ENCODE peak calls at places on chromosomes 12 and 14, in five cellular contexts. One of them, this sample, is unnamed.

GRCh38 chr12:57736743-57737466 is 1.6 kb downstream of the AGAP2 start:
- DNase-seq in GM23338: peak
- DNase-seq in endothelial cell: no peak
- DNase-seq in nephron progenitor cell: no peak
- DNase-seq in A549: no peak
- DNase-seq in this sample: no peak

GRCh38 chr12:57131896-57132744 is 3.8 kb downstream of the LRP1 start:
- DNase-seq in GM23338: peak
- DNase-seq in endothelial cell: no peak
- DNase-seq in nephron progenitor cell: no peak
- DNase-seq in A549: no peak
- DNase-seq in this sample: no peak

GRCh38 chr12:89750821-89751227 is 42.2 kb upstream of the ATP2B1 start:
- DNase-seq in GM23338: no peak
- DNase-seq in endothelial cell: no peak
- DNase-seq in nephron progenitor cell: no peak
- DNase-seq in A549: no peak
- DNase-seq in this sample: no peak

GRCh38 chr12:114339626-114340025 is 66.3 kb downstream of the TBX5 start:
- DNase-seq in GM23338: no peak
- DNase-seq in endothelial cell: no peak
- DNase-seq in nephron progenitor cell: no peak
- DNase-seq in A549: no peak
- DNase-seq in this sample: no peak

GRCh38 chr12:131943876-131944275 is 5.9 kb upstream of the EP400 start:
- DNase-seq in GM23338: no peak
- DNase-seq in endothelial cell: no peak
- DNase-seq in nephron progenitor cell: no peak
- DNase-seq in A549: no peak
- DNase-seq in this sample: no peak

GRCh38 chr14:68789798-68790655 is 2.8 kb downstream of the ZFP36L1 start:
- DNase-seq in GM23338: peak
- DNase-seq in endothelial cell: no peak
- DNase-seq in nephron progenitor cell: no peak
- DNase-seq in A549: peak
- DNase-seq in this sample: peak

GRCh38 chr14:68807148-68807600 is 14.3 kb upstream of the ZFP36L1 start:
- DNase-seq in GM23338: no peak
- DNase-seq in endothelial cell: no peak
- DNase-seq in nephron progenitor cell: no peak
- DNase-seq in A549: peak
- DNase-seq in this sample: no peak

GRCh38 chr12:131273291-131273845 is 319.7 kb downstream of the ADGRD1 start:
- DNase-seq in GM23338: no peak
- DNase-seq in endothelial cell: no peak
- DNase-seq in nephron progenitor cell: no peak
- DNase-seq in A549: no peak
- DNase-seq in this sample: no peak

GRCh38 chr12:124592481-124593160 is 25.2 kb upstream of the NCOR2 start:
- DNase-seq in GM23338: no peak
- DNase-seq in endothelial cell: no peak
- DNase-seq in nephron progenitor cell: no peak
- DNase-seq in A549: no peak
- DNase-seq in this sample: no peak

GRCh38 chr12:64666054-64666914 is 56.0 kb downstream of the RASSF3 start:
- DNase-seq in GM23338: no peak
- DNase-seq in endothelial cell: no peak
- DNase-seq in nephron progenitor cell: no peak
- DNase-seq in A549: no peak
- DNase-seq in this sample: no peak

GRCh38 chr14:93032301-93032929 is 83.3 kb downstream of the ITPK1 start:
- DNase-seq in GM23338: no peak
- DNase-seq in endothelial cell: no peak
- DNase-seq in nephron progenitor cell: peak
- DNase-seq in A549: peak
- DNase-seq in this sample: no peak

GRCh38 chr12:131038159-131038558 is 84.5 kb downstream of the ADGRD1 start:
- DNase-seq in GM23338: no peak
- DNase-seq in endothelial cell: no peak
- DNase-seq in nephron progenitor cell: no peak
- DNase-seq in A549: no peak
- DNase-seq in this sample: no peak

GRCh38 chr12:1488908-1489381 is 105.4 kb downstream of the FBXL14 start:
- DNase-seq in GM23338: peak
- DNase-seq in endothelial cell: no peak
- DNase-seq in nephron progenitor cell: no peak
- DNase-seq in A549: no peak
- DNase-seq in this sample: peak

GRCh38 chr14:68399971-68400370 is 392.9 kb downstream of the ZFP36L1 start:
- DNase-seq in GM23338: no peak
- DNase-seq in endothelial cell: no peak
- DNase-seq in nephron progenitor cell: no peak
- DNase-seq in A549: no peak
- DNase-seq in this sample: no peak

GRCh38 chr14:78135450-78135891 is 34.7 kb upstream of the NRXN3 start:
- DNase-seq in GM23338: no peak
- DNase-seq in endothelial cell: no peak
- DNase-seq in nephron progenitor cell: no peak
- DNase-seq in A549: peak
- DNase-seq in this sample: peak

GRCh38 chr12:32264995-32265394 is 134.4 kb upstream of the FGD4 start:
- DNase-seq in GM23338: no peak
- DNase-seq in endothelial cell: no peak
- DNase-seq in nephron progenitor cell: no peak
- DNase-seq in A549: no peak
- DNase-seq in this sample: no peak

GRCh38 chr14:24323341-24323740 is 11.5 kb downstream of the ADCY4 start:
- DNase-seq in GM23338: no peak
- DNase-seq in endothelial cell: no peak
- DNase-seq in nephron progenitor cell: no peak
- DNase-seq in A549: no peak
- DNase-seq in this sample: no peak

GRCh38 chr14:69592923-69593677 is 18.3 kb upstream of the SUSD6 start:
- DNase-seq in GM23338: no peak
- DNase-seq in endothelial cell: no peak
- DNase-seq in nephron progenitor cell: no peak
- DNase-seq in A549: no peak
- DNase-seq in this sample: no peak

GRCh38 chr12:90546511-90546910 is 408.5 kb downstream of the CCER1 start:
- DNase-seq in GM23338: no peak
- DNase-seq in endothelial cell: no peak
- DNase-seq in nephron progenitor cell: no peak
- DNase-seq in A549: no peak
- DNase-seq in this sample: no peak

GRCh38 chr14:81303258-81303935 is 82.6 kb upstream of the GTF2A1 start:
- DNase-seq in GM23338: no peak
- DNase-seq in endothelial cell: no peak
- DNase-seq in nephron progenitor cell: no peak
- DNase-seq in A549: peak
- DNase-seq in this sample: peak

GRCh38 chr12:3772380-3772779 is 19.5 kb upstream of the CRACR2A start:
- DNase-seq in GM23338: no peak
- DNase-seq in endothelial cell: no peak
- DNase-seq in nephron progenitor cell: no peak
- DNase-seq in A549: no peak
- DNase-seq in this sample: no peak

GRCh38 chr14:61388173-61388975 is 67.0 kb downstream of the PRKCH start:
- DNase-seq in GM23338: no peak
- DNase-seq in endothelial cell: no peak
- DNase-seq in nephron progenitor cell: no peak
- DNase-seq in A549: no peak
- DNase-seq in this sample: peak

GRCh38 chr12:129927316-129927900 is 23.6 kb upstream of the TMEM132D start:
- DNase-seq in GM23338: no peak
- DNase-seq in endothelial cell: no peak
- DNase-seq in nephron progenitor cell: no peak
- DNase-seq in A549: no peak
- DNase-seq in this sample: no peak

GRCh38 chr12:67520611-67521010 is 127.9 kb upstream of the DYRK2 start:
- DNase-seq in GM23338: no peak
- DNase-seq in endothelial cell: no peak
- DNase-seq in nephron progenitor cell: no peak
- DNase-seq in A549: no peak
- DNase-seq in this sample: no peak

GRCh38 chr14:61517861-61518802 is 177.2 kb upstream of the HIF1A start:
- DNase-seq in GM23338: no peak
- DNase-seq in endothelial cell: no peak
- DNase-seq in nephron progenitor cell: no peak
- DNase-seq in A549: no peak
- DNase-seq in this sample: no peak

GRCh38 chr14:23043749-23044148 is 1.7 kb downstream of the PSMB11 start:
- DNase-seq in GM23338: no peak
- DNase-seq in endothelial cell: no peak
- DNase-seq in nephron progenitor cell: no peak
- DNase-seq in A549: no peak
- DNase-seq in this sample: no peak

GRCh38 chr14:69953266-69953905 is 74.2 kb downstream of the SMOC1 start:
- DNase-seq in GM23338: no peak
- DNase-seq in endothelial cell: no peak
- DNase-seq in nephron progenitor cell: no peak
- DNase-seq in A549: no peak
- DNase-seq in this sample: no peak

DNA sequence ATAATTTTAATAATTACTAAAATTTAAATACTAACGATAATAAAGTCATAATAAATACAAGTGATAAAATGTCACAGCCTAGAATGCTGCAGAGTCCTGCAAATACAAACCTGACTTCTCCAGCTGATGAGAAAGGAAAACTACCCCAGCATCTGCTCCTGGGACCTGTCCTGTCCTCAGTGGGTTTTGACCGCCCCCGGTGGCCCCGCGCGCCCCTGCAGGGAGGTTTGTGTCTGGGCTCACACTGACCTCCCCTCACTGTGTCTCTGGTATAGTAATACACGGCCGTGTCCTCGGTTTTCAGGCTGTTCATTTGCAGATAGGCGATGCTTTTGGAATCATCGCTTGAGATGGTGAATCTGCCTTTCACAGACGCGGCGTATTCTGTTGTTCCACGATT is 1139.4 kb downstream of the TMEM121 start:
- DNase-seq in GM23338: no peak
- DNase-seq in endothelial cell: no peak
- DNase-seq in nephron progenitor cell: no peak
- DNase-seq in A549: no peak
- DNase-seq in this sample: peak
- TF ChIP-seq CTCF in GM23338: no peak
- TF ChIP-seq CTCF in endothelial cell: no peak
- TF ChIP-seq CTCF in nephron progenitor cell: no peak
- TF ChIP-seq CTCF in A549: no peak
- TF ChIP-seq CTCF in this sample: no peak

DNA sequence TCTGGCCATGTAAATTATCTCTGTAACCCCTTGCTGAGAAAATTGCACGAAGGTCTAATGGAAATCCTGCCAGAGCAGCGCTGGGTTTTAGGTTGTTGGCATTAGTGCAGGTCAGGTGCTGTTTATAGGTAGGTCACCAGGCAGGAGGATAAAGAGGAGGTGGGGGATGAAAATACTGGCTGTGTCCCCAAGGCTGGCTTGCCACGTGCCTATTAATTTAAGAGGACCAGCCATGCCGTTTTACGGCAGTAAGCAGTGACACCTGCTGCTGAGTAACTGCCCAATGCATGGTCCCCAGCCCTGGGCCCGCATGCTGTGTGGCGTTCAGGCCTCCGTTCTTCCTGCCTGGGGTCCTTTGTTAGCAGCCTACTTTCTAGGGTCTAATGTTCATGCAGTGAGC is 67.2 kb downstream of the WDR20 start:
- DNase-seq in GM23338: no peak
- DNase-seq in endothelial cell: no peak
- DNase-seq in nephron progenitor cell: no peak
- DNase-seq in A549: no peak
- DNase-seq in this sample: no peak
- TF ChIP-seq CTCF in GM23338: peak
- TF ChIP-seq CTCF in endothelial cell: no peak
- TF ChIP-seq CTCF in nephron progenitor cell: no peak
- TF ChIP-seq CTCF in A549: no peak
- TF ChIP-seq CTCF in this sample: no peak

GRCh38 chr12:74321381-74321780 is 216.3 kb upstream of the ATXN7L3B start:
- DNase-seq in GM23338: no peak
- DNase-seq in endothelial cell: no peak
- DNase-seq in nephron progenitor cell: no peak
- DNase-seq in A549: no peak
- DNase-seq in this sample: no peak
- TF ChIP-seq CTCF in GM23338: no peak
- TF ChIP-seq CTCF in endothelial cell: no peak
- TF ChIP-seq CTCF in nephron progenitor cell: no peak
- TF ChIP-seq CTCF in A549: no peak
- TF ChIP-seq CTCF in this sample: no peak

DNA sequence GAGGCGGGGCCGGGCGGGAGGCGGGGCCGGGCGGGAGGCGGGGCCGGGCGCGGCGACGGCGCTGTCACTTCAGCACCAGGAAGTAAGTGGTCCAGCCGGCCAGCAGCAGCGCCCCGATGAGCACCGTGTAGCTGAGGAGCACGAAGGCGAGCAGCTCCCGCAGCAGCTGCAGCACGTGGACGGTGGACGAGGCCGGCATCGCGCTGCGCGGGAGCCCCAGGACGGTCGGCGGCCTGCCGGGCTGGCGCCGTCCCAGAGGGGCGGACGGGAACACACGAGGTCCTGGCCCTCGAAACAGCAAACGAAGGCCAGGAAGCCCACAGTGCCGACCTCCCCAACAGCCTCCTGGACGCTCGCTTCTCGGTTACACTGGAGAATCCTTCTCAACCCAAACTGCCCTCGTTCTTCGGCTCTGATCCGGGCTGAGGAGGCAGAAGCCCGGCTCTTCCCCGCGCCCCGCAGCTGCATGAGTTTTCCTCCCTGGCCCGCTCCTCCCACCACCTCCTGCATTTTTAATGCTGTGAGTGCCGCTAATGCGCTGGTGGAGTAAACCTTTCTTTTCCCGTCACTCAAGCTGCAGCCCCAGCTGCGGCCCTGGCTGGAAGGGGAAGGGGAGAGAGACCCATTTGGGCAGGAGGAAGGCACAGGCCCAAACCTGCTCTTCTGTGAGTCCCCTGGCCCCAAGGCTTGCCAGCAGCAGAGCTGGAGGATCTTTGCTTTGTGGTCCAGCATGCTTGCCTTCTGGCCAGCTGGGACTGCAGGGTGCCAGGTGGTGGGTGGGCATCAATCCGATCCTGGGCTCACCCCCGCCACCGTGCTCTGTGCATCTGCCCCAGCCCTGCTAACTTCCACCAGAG is 742 bp upstream of the DIABLO start:
- DNase-seq in GM23338: no peak
- DNase-seq in endothelial cell: no peak
- DNase-seq in nephron progenitor cell: no peak
- DNase-seq in A549: no peak
- DNase-seq in this sample: no peak
- TF ChIP-seq CTCF in GM23338: no peak
- TF ChIP-seq CTCF in endothelial cell: no peak
- TF ChIP-seq CTCF in nephron progenitor cell: no peak
- TF ChIP-seq CTCF in A549: no peak
- TF ChIP-seq CTCF in this sample: no peak

This sample was measured in activated CD8-positive, alpha-beta T cell treated with anti-CD3 and anti-CD28 coated beads for 36 hours.